ENCODE peak calls at places on chromosomes 2 and 18, in five cellular contexts. M, J, S, H and L are unnamed samples.

GRCh38 chr2:132977812-132978529 is 308.0 kb upstream of the LYPD1 start:
- DNase-seq in M (no peak), J (no peak), S (no peak), H (no peak), L (peak)

GRCh38 chr2:10266133-10266620 is 36.5 kb upstream of the HPCAL1 start:
- DNase-seq in M (no peak), J (no peak), S (peak), H (no peak), L (peak)

GRCh38 chr2:222998459-222998858 is 53.5 kb upstream of the KCNE4 start:
- DNase-seq in M (no peak), J (no peak), S (no peak), H (no peak), L (no peak)

GRCh38 chr2:233413529-233414272 is 59.4 kb downstream of the DGKD start:
- DNase-seq in M (peak), J (peak), S (no peak), H (peak), L (peak)

GRCh38 chr18:63881851-63882250 is 5.7 kb upstream of the SERPINB2 start:
- DNase-seq in M (no peak), J (no peak), S (no peak), H (no peak), L (peak)

GRCh38 chr2:97662895-97663625 is 784 bp downstream of the ACTR1B start:
- DNase-seq in M (peak), J (no peak), S (peak), H (no peak), L (peak)

GRCh38 chr18:78583739-78584066 is 395.9 kb upstream of the SALL3 start:
- DNase-seq in M (no peak), J (no peak), S (no peak), H (no peak), L (no peak)

GRCh38 chr18:2847341-2848144 is 737 bp downstream of the EMILIN2 start:
- DNase-seq in M (no peak), J (no peak), S (peak), H (no peak), L (peak)

GRCh38 chr2:9844581-9844980 is 1.3 kb downstream of the TAF1B start:
- DNase-seq in M (no peak), J (no peak), S (no peak), H (no peak), L (peak)

GRCh38 chr18:3040881-3041280 is 27.9 kb upstream of the LPIN2 start:
- DNase-seq in M (no peak), J (no peak), S (peak), H (no peak), L (no peak)

GRCh38 chr2:32925283-32925682 is 21.5 kb upstream of the LTBP1 start:
- DNase-seq in M (no peak), J (no peak), S (no peak), H (no peak), L (no peak)

GRCh38 chr18:48819781-48820482 is 130.8 kb downstream of the SMAD7 start:
- DNase-seq in M (peak), J (no peak), S (peak), H (no peak), L (no peak)

GRCh38 chr2:238728322-238729260 is 119.3 kb upstream of the TWIST2 start:
- DNase-seq in M (no peak), J (no peak), S (peak), H (no peak), L (peak)

GRCh38 chr2:7014201-7014640 is 97.0 kb downstream of the RNF144A start:
- DNase-seq in M (no peak), J (peak), S (peak), H (no peak), L (peak)

GRCh38 chr2:54639609-54640008 is 83.9 kb upstream of the EML6 start:
- DNase-seq in M (no peak), J (no peak), S (no peak), H (no peak), L (peak)

GRCh38 chr18:23719634-23720201 is 30.5 kb downstream of the LAMA3 start:
- DNase-seq in M (no peak), J (peak), S (peak), H (peak), L (peak)

GRCh38 chr18:58682429-58683069 is 11.3 kb downstream of the MALT1 start:
- DNase-seq in M (peak), J (peak), S (no peak), H (peak), L (peak)

GRCh38 chr2:48131503-48132293 is 225.4 kb upstream of the FBXO11 start:
- DNase-seq in M (no peak), J (no peak), S (no peak), H (no peak), L (peak)

GRCh38 chr2:100731535-100731981 is 88.4 kb upstream of the NPAS2 start:
- DNase-seq in M (no peak), J (no peak), S (no peak), H (peak), L (peak)

GRCh38 chr2:108575132-108575966 is 41.1 kb downstream of the LIMS1 start:
- DNase-seq in M (no peak), J (no peak), S (no peak), H (no peak), L (peak)

GRCh38 chr18:63708650-63709049 is 5.9 kb downstream of the SERPINB11 start:
- DNase-seq in M (no peak), J (no peak), S (no peak), H (no peak), L (peak)

GRCh38 chr18:45755936-45756335 is 32.0 kb downstream of the SLC14A1 start:
- DNase-seq in M (peak), J (no peak), S (no peak), H (no peak), L (peak)

GRCh38 chr18:13448028-13448795 is 229.7 kb downstream of the LDLRAD4 start:
- DNase-seq in M (no peak), J (no peak), S (no peak), H (no peak), L (no peak)

GRCh38 chr2:241279413-241279812 is 36.1 kb downstream of the HDLBP start:
- DNase-seq in M (no peak), J (no peak), S (no peak), H (no peak), L (peak)

GRCh38 chr2:106885981-106886915 is at the start of gene ST6GAL2:
- DNase-seq in M (no peak), J (no peak), S (peak), H (no peak), L (no peak)

GRCh38 chr2:105375001-105375561 is 23.8 kb downstream of the FHL2 start:
- DNase-seq in M (no peak), J (no peak), S (no peak), H (no peak), L (peak)

GRCh38 chr2:29000481-29000880 is 19.4 kb downstream of the TOGARAM2 start:
- DNase-seq in M (peak), J (no peak), S (no peak), H (no peak), L (no peak)

GRCh38 chr2:230043461-230043860 is 25.3 kb downstream of the SLC16A14 start:
- DNase-seq in M (no peak), J (no peak), S (no peak), H (no peak), L (no peak)

GRCh38 chr2:171271380-171271779 is 110.7 kb upstream of the TLK1 start:
- DNase-seq in M (no peak), J (no peak), S (no peak), H (no peak), L (no peak)

GRCh38 chr2:161355985-161356384 is 47.8 kb downstream of the PSMD14 start:
- DNase-seq in M (no peak), J (no peak), S (no peak), H (no peak), L (no peak)

GRCh38 chr2:112290638-112291037 is 15.2 kb downstream of the ZC3H6 start:
- DNase-seq in M (no peak), J (no peak), S (no peak), H (no peak), L (no peak)
- H3K4me3 ChIP-seq in M (no peak), J (no peak), S (no peak), H (no peak), L (no peak)

GRCh38 chr2:141109633-141110032 is 1021.2 kb downstream of the LRP1B start:
- DNase-seq in M (no peak), J (no peak), S (peak), H (no peak), L (peak)
- TF ChIP-seq CTCF in M (no peak), J (peak), S (peak), H (no peak), L (peak)

DNA sequence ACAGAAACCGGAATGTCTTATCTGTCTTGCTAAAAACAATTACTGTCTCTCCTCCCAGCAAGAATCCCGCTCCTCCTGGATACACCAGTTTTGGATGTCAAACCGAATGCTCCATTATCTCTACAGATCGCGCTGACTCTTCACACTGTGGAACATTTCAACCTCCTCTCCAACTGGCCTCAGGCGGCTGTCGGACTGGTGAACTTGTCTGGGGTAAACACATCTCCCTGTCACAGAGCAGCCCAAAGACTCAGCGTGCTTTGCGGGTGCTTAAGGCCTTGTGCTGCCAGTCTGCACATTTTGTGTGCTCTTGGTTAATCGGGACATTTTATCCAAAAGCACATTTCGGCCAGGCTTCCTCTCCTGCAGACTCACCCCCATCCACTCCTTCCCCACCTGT is 173.1 kb downstream of the ICOS start:
- DNase-seq in M (no peak), J (no peak), S (no peak), H (no peak), L (no peak)
- H3K4me3 ChIP-seq in M (no peak), J (no peak), S (no peak), H (no peak), L (no peak)

GRCh38 chr18:9871244-9871746 is 14.5 kb upstream of the TXNDC2 start:
- DNase-seq in M (no peak), J (no peak), S (no peak), H (no peak), L (no peak)
- TF ChIP-seq CTCF in M (no peak), J (no peak), S (no peak), H (no peak), L (no peak)

GRCh38 chr2:1742300-1742679 is 2.0 kb downstream of the PXDN start:
- DNase-seq in M (no peak), J (no peak), S (no peak), H (no peak), L (peak)
- H3K4me3 ChIP-seq in M (peak), J (no peak), S (peak), H (no peak), L (peak)

DNA sequence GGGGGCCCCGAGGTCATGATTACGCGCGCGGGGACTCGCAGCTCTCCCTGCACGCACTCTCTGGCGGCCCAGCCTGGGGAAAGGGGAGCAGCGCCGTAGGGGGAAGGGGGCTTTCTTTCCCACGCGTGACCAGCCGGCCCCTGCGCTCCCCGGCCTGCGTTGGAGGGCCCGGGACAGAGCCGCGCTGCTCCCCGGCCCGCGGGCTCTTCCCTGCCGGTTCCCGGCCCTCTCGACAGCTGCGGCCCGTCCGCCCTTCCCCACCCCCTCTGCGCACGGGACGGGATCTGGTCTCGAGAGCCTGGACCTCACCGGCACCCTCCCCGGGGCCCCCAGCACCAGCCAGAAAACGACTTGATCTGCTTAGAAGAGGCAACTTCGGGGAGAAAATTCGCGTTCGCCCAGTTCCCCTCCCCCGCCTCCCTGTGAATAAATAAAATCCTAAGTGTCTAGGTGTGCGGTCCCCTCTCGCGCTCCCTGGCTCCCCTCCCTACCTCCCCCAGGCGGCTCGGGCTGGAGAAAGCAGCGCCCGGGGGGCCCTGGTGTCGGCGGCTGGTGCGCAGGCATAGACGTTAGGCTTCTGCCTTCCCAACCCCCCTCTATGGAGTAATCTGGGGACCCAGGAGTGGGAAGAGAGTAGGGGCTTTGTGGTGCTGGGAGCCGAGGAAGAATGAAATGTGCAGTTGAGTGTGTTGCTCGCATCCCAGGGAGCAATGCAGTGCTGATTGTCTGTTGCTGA is 793 bp upstream of the FIGN start:
- DNase-seq in M (no peak), J (no peak), S (peak), H (no peak), L (peak)
- TF ChIP-seq CTCF in M (peak), J (no peak), S (peak), H (no peak), L (peak)

GRCh38 chr2:130727286-130727924 is 1.5 kb upstream of the GPR148 start:
- DNase-seq in M (peak), J (peak), S (peak), H (peak), L (peak)

GRCh38 chr2:130729311-130730299 is 735 bp downstream of the GPR148 start:
- DNase-seq in M (no peak), J (no peak), S (no peak), H (no peak), L (no peak)

GRCh38 chr2:130726614-130727180 is 2.2 kb upstream of the GPR148 start:
- DNase-seq in M (no peak), J (no peak), S (no peak), H (no peak), L (no peak)

GRCh38 chr2:130728549-130729310 is at the start of gene GPR148:
- DNase-seq in M (no peak), J (no peak), S (peak), H (no peak), L (no peak)

DNA sequence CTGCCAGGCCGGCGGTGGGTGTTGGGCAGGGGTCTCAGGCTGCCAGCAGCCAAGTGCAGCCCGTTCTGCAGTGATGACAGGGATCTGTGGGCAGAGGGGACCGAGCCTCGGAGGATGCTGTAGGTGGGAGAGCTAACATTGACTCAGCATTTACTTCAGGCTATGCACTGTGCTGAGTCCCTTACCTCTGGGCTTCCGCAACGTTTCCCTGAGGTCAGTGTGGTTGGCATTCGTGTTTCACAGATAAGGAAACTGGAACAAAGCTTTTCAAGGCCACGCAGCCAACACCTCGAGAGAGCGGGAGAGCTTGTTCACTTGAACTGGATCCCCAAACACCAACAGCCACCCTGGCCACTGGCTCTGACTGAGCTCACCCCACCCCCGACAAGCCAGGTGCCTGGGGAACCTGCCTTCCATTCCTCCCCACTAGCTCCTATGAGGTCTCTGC is 839 bp upstream of the GPR148 start:
- DNase-seq in M (peak), J (no peak), S (no peak), H (no peak), L (peak)
- H3K4me3 ChIP-seq in M (peak), J (peak), S (peak), H (no peak), L (no peak)

DNA sequence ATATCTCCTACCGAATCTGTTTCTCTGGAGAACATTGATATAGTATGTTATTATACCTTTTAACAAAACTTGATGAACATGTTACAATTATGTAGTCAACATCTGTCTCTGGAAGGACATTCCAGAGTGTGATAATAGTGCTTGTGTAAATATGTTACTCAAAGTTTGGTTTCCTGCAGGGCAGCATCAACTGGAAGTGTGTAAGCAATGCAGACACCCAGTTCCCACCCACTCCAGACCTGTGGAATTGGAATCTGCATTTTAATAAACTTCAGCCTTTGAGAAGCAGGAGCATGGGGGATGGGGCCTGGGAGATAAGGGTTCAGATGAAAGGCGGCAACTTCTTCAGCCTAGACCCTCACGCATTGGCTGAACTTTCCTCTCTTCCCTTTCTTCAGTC is 398.9 kb downstream of the RND3 start:
- DNase-seq in M (no peak), J (no peak), S (no peak), H (no peak), L (peak)
- TF ChIP-seq CTCF in M (no peak), J (no peak), S (no peak), H (no peak), L (no peak)

GRCh38 chr2:179427065-179427464 is 162.4 kb upstream of the SESTD1 start:
- DNase-seq in M (no peak), J (no peak), S (no peak), H (no peak), L (no peak)

GRCh38 chr2:179429597-179429996 is 165.0 kb upstream of the SESTD1 start:
- DNase-seq in M (no peak), J (no peak), S (no peak), H (no peak), L (no peak)

GRCh38 chr2:179424571-179424970 is 159.9 kb upstream of the SESTD1 start:
- DNase-seq in M (no peak), J (no peak), S (no peak), H (no peak), L (no peak)

GRCh38 chr2:179428659-179429058 is 164.0 kb upstream of the SESTD1 start:
- DNase-seq in M (no peak), J (no peak), S (peak), H (no peak), L (peak)

DNA sequence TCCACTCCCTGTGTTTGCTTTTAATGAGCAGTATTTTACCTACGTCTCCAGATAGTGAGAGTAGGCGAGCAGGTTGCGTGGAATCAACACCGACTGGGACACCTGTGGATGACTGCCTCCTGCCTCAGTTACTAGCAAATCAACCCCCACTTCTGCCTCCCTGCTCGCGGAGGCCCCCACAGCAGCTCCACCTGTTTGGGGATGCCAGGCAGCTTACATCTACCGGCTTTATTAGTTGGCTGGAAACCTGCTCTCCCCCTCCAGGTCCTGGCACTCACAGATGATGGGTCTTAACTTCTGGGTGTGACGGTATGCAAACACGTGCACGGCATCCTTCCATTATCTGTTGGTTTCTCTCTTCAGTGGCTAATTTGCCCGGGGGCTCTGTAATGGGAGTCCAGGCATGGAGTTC is 164.4 kb upstream of the SESTD1 start:
- DNase-seq in M (no peak), J (no peak), S (peak), H (no peak), L (no peak)
- H3K4me3 ChIP-seq in M (no peak), J (no peak), S (peak), H (no peak), L (no peak)

DNA sequence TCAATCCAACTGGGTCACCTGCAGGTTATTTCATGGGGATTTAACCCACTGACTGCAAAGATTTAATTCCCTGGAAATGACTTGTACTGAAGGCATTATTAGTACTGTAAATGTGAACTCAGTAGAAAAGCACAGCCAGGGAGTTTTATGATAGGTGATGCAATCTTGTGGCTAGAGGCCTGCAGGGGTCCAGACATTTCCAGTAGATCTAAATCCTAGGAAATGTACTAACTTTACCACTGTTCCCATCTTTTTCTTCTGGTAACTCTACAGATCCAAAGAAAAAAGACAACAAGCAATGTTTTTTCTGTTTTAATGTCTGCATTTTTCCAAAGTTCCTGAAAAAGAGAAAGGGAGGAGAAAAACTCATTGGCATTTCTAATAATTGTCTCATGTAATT is 500.1 kb downstream of the ARHGAP15 start:
- DNase-seq in M (no peak), J (no peak), S (no peak), H (no peak), L (peak)
- TF ChIP-seq CTCF in M (no peak), J (no peak), S (no peak), H (no peak), L (no peak)